ENCODE peak calls at places on chromosomes 7 and 10, in six cellular contexts. One of them, this sample, is unnamed.

GRCh38 chr10:69375307-69376151 is 41.2 kb downstream of the TACR2 start:
- DNase-seq in IMR-90: no peak
- DNase-seq in mammary epithelial cell: peak; percentile 75
- DNase-seq in bronchial epithelial cell: peak; percentile 29
- DNase-seq in cardiac muscle cell: peak; percentile 78
- DNase-seq in astrocyte of the spinal cord: no peak
- DNase-seq in this sample: no peak

GRCh38 chr7:132142006-132142405 is 434.3 kb downstream of the PLXNA4 start:
- DNase-seq in IMR-90: no peak
- DNase-seq in mammary epithelial cell: no peak
- DNase-seq in bronchial epithelial cell: no peak
- DNase-seq in cardiac muscle cell: no peak
- DNase-seq in astrocyte of the spinal cord: no peak
- DNase-seq in this sample: no peak

GRCh38 chr10:68139451-68140272 is 30.4 kb downstream of the MYPN start:
- DNase-seq in IMR-90: peak; percentile 51
- DNase-seq in mammary epithelial cell: no peak
- DNase-seq in bronchial epithelial cell: no peak
- DNase-seq in cardiac muscle cell: peak; percentile 37
- DNase-seq in astrocyte of the spinal cord: peak; percentile 55
- DNase-seq in this sample: peak; percentile 49

GRCh38 chr10:58765905-58766304 is 253.2 kb downstream of the BICC1 start:
- DNase-seq in IMR-90: no peak
- DNase-seq in mammary epithelial cell: no peak
- DNase-seq in bronchial epithelial cell: no peak
- DNase-seq in cardiac muscle cell: no peak
- DNase-seq in astrocyte of the spinal cord: no peak
- DNase-seq in this sample: no peak

GRCh38 chr10:88670497-88670896 is 6.3 kb downstream of the LIPF start:
- DNase-seq in IMR-90: no peak
- DNase-seq in mammary epithelial cell: no peak
- DNase-seq in bronchial epithelial cell: no peak
- DNase-seq in cardiac muscle cell: no peak
- DNase-seq in astrocyte of the spinal cord: no peak
- DNase-seq in this sample: no peak

GRCh38 chr7:91628742-91629141 is 251.8 kb downstream of the MTERF1 start:
- DNase-seq in IMR-90: no peak
- DNase-seq in mammary epithelial cell: no peak
- DNase-seq in bronchial epithelial cell: peak; percentile 26
- DNase-seq in cardiac muscle cell: peak; percentile 44
- DNase-seq in astrocyte of the spinal cord: no peak
- DNase-seq in this sample: no peak

GRCh38 chr10:7818295-7819125 is at the start of gene TAF3:
- DNase-seq in IMR-90: peak; percentile 82
- DNase-seq in mammary epithelial cell: peak; percentile 88
- DNase-seq in bronchial epithelial cell: peak; percentile 61
- DNase-seq in cardiac muscle cell: peak; percentile 89
- DNase-seq in astrocyte of the spinal cord: peak; percentile 86
- DNase-seq in this sample: peak; percentile 84

GRCh38 chr10:124875596-124875995 is 66.3 kb upstream of the ZRANB1 start:
- DNase-seq in IMR-90: peak; percentile 46
- DNase-seq in mammary epithelial cell: peak; percentile 50
- DNase-seq in bronchial epithelial cell: peak; percentile 20
- DNase-seq in cardiac muscle cell: peak; percentile 40
- DNase-seq in astrocyte of the spinal cord: peak; percentile 27
- DNase-seq in this sample: peak; percentile 43

GRCh38 chr10:24849051-24849450 is 103.4 kb downstream of the PRTFDC1 start:
- DNase-seq in IMR-90: no peak
- DNase-seq in mammary epithelial cell: no peak
- DNase-seq in bronchial epithelial cell: peak; percentile 58
- DNase-seq in cardiac muscle cell: peak; percentile 42
- DNase-seq in astrocyte of the spinal cord: no peak
- DNase-seq in this sample: no peak

GRCh38 chr10:95328013-95328412 is 37.2 kb upstream of the PDLIM1 start:
- DNase-seq in IMR-90: no peak
- DNase-seq in mammary epithelial cell: no peak
- DNase-seq in bronchial epithelial cell: no peak
- DNase-seq in cardiac muscle cell: no peak
- DNase-seq in astrocyte of the spinal cord: no peak
- DNase-seq in this sample: no peak

GRCh38 chr10:28790146-28790545 is 112.8 kb downstream of the BAMBI start:
- DNase-seq in IMR-90: no peak
- DNase-seq in mammary epithelial cell: no peak
- DNase-seq in bronchial epithelial cell: no peak
- DNase-seq in cardiac muscle cell: no peak
- DNase-seq in astrocyte of the spinal cord: no peak
- DNase-seq in this sample: no peak

GRCh38 chr7:94679341-94679740 is 23.4 kb upstream of the SGCE start:
- DNase-seq in IMR-90: peak; percentile 59
- DNase-seq in mammary epithelial cell: no peak
- DNase-seq in bronchial epithelial cell: no peak
- DNase-seq in cardiac muscle cell: no peak
- DNase-seq in astrocyte of the spinal cord: no peak
- DNase-seq in this sample: no peak

GRCh38 chr7:35680403-35681013 is 14.4 kb downstream of the HERPUD2 start:
- DNase-seq in IMR-90: no peak
- DNase-seq in mammary epithelial cell: no peak
- DNase-seq in bronchial epithelial cell: no peak
- DNase-seq in cardiac muscle cell: no peak
- DNase-seq in astrocyte of the spinal cord: no peak
- DNase-seq in this sample: no peak
- H3K4me3 ChIP-seq in IMR-90: no peak overlapping the region
- H3K4me3 ChIP-seq in mammary epithelial cell: no peak overlapping the region
- H3K4me3 ChIP-seq in bronchial epithelial cell: no peak overlapping the region
- H3K4me3 ChIP-seq in cardiac muscle cell: no peak overlapping the region
- H3K4me3 ChIP-seq in astrocyte of the spinal cord: no peak overlapping the region
- H3K4me3 ChIP-seq in this sample: no peak overlapping the region

GRCh38 chr10:3047622-3047995 is 19.7 kb upstream of the PFKP start:
- DNase-seq in IMR-90: no peak
- DNase-seq in mammary epithelial cell: no peak
- DNase-seq in bronchial epithelial cell: no peak
- DNase-seq in cardiac muscle cell: no peak
- DNase-seq in astrocyte of the spinal cord: no peak
- DNase-seq in this sample: no peak

GRCh38 chr10:3043512-3044368 is 23.6 kb upstream of the PFKP start:
- DNase-seq in IMR-90: peak; percentile 80
- DNase-seq in mammary epithelial cell: peak; percentile 56
- DNase-seq in bronchial epithelial cell: peak; percentile 63
- DNase-seq in cardiac muscle cell: peak; percentile 78
- DNase-seq in astrocyte of the spinal cord: peak; percentile 82
- DNase-seq in this sample: peak; percentile 87

GRCh38 chr10:3046941-3047621 is 20.3 kb upstream of the PFKP start:
- DNase-seq in IMR-90: peak; percentile 66
- DNase-seq in mammary epithelial cell: no peak
- DNase-seq in bronchial epithelial cell: no peak
- DNase-seq in cardiac muscle cell: no peak
- DNase-seq in astrocyte of the spinal cord: peak; percentile 31
- DNase-seq in this sample: no peak

GRCh38 chr10:3046210-3046779 is 21.1 kb upstream of the PFKP start:
- DNase-seq in IMR-90: no peak
- DNase-seq in mammary epithelial cell: no peak
- DNase-seq in bronchial epithelial cell: no peak
- DNase-seq in cardiac muscle cell: no peak
- DNase-seq in astrocyte of the spinal cord: no peak
- DNase-seq in this sample: no peak

GRCh38 chr10:3045471-3046209 is 21.7 kb upstream of the PFKP start:
- DNase-seq in IMR-90: peak; percentile 85
- DNase-seq in mammary epithelial cell: peak; percentile 62
- DNase-seq in bronchial epithelial cell: peak; percentile 45
- DNase-seq in cardiac muscle cell: peak; percentile 78
- DNase-seq in astrocyte of the spinal cord: peak; percentile 84
- DNase-seq in this sample: peak; percentile 87
- TF ChIP-seq CTCF in IMR-90: peak; percentile 42
- TF ChIP-seq CTCF in mammary epithelial cell: no peak
- TF ChIP-seq CTCF in bronchial epithelial cell: no peak
- TF ChIP-seq CTCF in cardiac muscle cell: peak; percentile 45
- TF ChIP-seq CTCF in astrocyte of the spinal cord: peak; percentile 48
- TF ChIP-seq CTCF in this sample: peak; percentile 46

GRCh38 chr10:122140941-122141623 is 130.0 kb upstream of the BTBD16 start:
- DNase-seq in IMR-90: peak; percentile 94
- DNase-seq in mammary epithelial cell: peak; percentile 84
- DNase-seq in bronchial epithelial cell: peak; percentile 89
- DNase-seq in cardiac muscle cell: peak; percentile 86
- DNase-seq in astrocyte of the spinal cord: peak; percentile 95
- DNase-seq in this sample: peak; percentile 96
- H3K4me3 ChIP-seq in IMR-90: no peak overlapping the region
- H3K4me3 ChIP-seq in mammary epithelial cell: no peak overlapping the region
- H3K4me3 ChIP-seq in bronchial epithelial cell: no peak overlapping the region
- H3K4me3 ChIP-seq in cardiac muscle cell: no peak overlapping the region
- H3K4me3 ChIP-seq in astrocyte of the spinal cord: no peak overlapping the region
- H3K4me3 ChIP-seq in this sample: no peak overlapping the region

GRCh38 chr7:42691030-42691639 is 220.7 kb downstream of the C7orf25 start:
- DNase-seq in IMR-90: peak; percentile 39
- DNase-seq in mammary epithelial cell: peak; percentile 57
- DNase-seq in bronchial epithelial cell: peak; percentile 70
- DNase-seq in cardiac muscle cell: peak; percentile 86
- DNase-seq in astrocyte of the spinal cord: peak; percentile 72
- DNase-seq in this sample: peak; percentile 72
- TF ChIP-seq CTCF in IMR-90: peak; percentile 48
- TF ChIP-seq CTCF in mammary epithelial cell: peak; percentile 84
- TF ChIP-seq CTCF in bronchial epithelial cell: peak; percentile 73
- TF ChIP-seq CTCF in cardiac muscle cell: peak; percentile 82
- TF ChIP-seq CTCF in astrocyte of the spinal cord: peak; percentile 77
- TF ChIP-seq CTCF in this sample: peak; percentile 77

GRCh38 chr7:139183878-139184338 is 47.1 kb upstream of the UBN2 start:
- DNase-seq in IMR-90: no peak
- DNase-seq in mammary epithelial cell: no peak
- DNase-seq in bronchial epithelial cell: no peak
- DNase-seq in cardiac muscle cell: no peak
- DNase-seq in astrocyte of the spinal cord: no peak
- DNase-seq in this sample: no peak
- H3K4me3 ChIP-seq in IMR-90: no peak overlapping the region
- H3K4me3 ChIP-seq in mammary epithelial cell: no peak overlapping the region
- H3K4me3 ChIP-seq in bronchial epithelial cell: no peak overlapping the region
- H3K4me3 ChIP-seq in cardiac muscle cell: no peak overlapping the region
- H3K4me3 ChIP-seq in astrocyte of the spinal cord: no peak overlapping the region
- H3K4me3 ChIP-seq in this sample: no peak overlapping the region

GRCh38 chr7:228610-229009 is 36.2 kb downstream of the FAM20C start:
- DNase-seq in IMR-90: no peak
- DNase-seq in mammary epithelial cell: no peak
- DNase-seq in bronchial epithelial cell: no peak
- DNase-seq in cardiac muscle cell: no peak
- DNase-seq in astrocyte of the spinal cord: no peak
- DNase-seq in this sample: no peak

GRCh38 chr7:227940-228339 is 35.6 kb downstream of the FAM20C start:
- DNase-seq in IMR-90: no peak
- DNase-seq in mammary epithelial cell: no peak
- DNase-seq in bronchial epithelial cell: no peak
- DNase-seq in cardiac muscle cell: no peak
- DNase-seq in astrocyte of the spinal cord: no peak
- DNase-seq in this sample: no peak

GRCh38 chr7:231030-231857 is 38.9 kb downstream of the FAM20C start:
- DNase-seq in IMR-90: no peak
- DNase-seq in mammary epithelial cell: no peak
- DNase-seq in bronchial epithelial cell: no peak
- DNase-seq in cardiac muscle cell: no peak
- DNase-seq in astrocyte of the spinal cord: no peak
- DNase-seq in this sample: no peak

GRCh38 chr7:230274-230673 is 37.9 kb downstream of the FAM20C start:
- DNase-seq in IMR-90: no peak
- DNase-seq in mammary epithelial cell: no peak
- DNase-seq in bronchial epithelial cell: no peak
- DNase-seq in cardiac muscle cell: no peak
- DNase-seq in astrocyte of the spinal cord: no peak
- DNase-seq in this sample: no peak

GRCh38 chr7:229184-229964 is 37.0 kb downstream of the FAM20C start:
- DNase-seq in IMR-90: peak; percentile 97
- DNase-seq in mammary epithelial cell: no peak
- DNase-seq in bronchial epithelial cell: no peak
- DNase-seq in cardiac muscle cell: peak; percentile 97
- DNase-seq in astrocyte of the spinal cord: peak; percentile 97
- DNase-seq in this sample: peak; percentile 87
- TF ChIP-seq CTCF in IMR-90: peak; percentile 18
- TF ChIP-seq CTCF in mammary epithelial cell: no peak
- TF ChIP-seq CTCF in bronchial epithelial cell: no peak
- TF ChIP-seq CTCF in cardiac muscle cell: no peak
- TF ChIP-seq CTCF in astrocyte of the spinal cord: no peak
- TF ChIP-seq CTCF in this sample: no peak

DNA sequence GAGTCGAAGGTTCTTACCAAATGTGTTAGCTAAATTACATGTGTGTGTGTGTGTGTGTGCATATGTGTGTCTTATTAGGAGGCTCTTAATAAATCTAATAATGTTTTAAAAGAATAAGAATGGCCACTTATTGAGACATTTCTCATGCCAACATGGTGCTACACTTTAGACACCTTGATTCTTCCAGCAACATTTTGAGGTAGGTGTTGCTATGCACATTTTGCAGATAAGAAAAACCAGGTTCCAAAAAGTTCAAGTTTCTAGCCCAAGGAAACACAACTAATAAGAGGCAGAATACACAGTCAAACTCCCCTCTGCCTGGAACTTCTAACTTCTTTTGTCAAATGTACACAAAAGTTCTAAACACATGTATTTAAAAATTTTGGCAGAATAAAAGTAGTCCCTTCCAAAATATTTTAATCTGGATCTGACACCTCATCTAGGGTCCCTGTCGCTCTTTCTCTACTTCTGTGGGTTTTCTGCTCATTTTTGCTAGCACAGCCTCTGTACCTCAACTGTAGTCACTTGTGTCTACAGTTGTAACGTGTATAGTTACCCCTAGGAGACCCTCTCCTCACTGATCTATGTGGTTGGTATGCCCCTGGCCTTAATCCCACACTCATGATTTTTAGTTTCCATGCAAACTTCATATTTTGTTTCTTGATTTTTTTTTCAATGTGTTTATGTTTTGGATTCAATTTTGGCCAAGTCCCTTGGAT is 4.3 kb downstream of the ANKRD1 start:
- DNase-seq in IMR-90: no peak
- DNase-seq in mammary epithelial cell: no peak
- DNase-seq in bronchial epithelial cell: no peak
- DNase-seq in cardiac muscle cell: no peak
- DNase-seq in astrocyte of the spinal cord: no peak
- DNase-seq in this sample: no peak
- H3K4me3 ChIP-seq in IMR-90: no peak overlapping the region
- H3K4me3 ChIP-seq in mammary epithelial cell: no peak overlapping the region
- H3K4me3 ChIP-seq in bronchial epithelial cell: no peak overlapping the region
- H3K4me3 ChIP-seq in cardiac muscle cell: no peak overlapping the region
- H3K4me3 ChIP-seq in astrocyte of the spinal cord: no peak overlapping the region
- H3K4me3 ChIP-seq in this sample: no peak overlapping the region

DNA sequence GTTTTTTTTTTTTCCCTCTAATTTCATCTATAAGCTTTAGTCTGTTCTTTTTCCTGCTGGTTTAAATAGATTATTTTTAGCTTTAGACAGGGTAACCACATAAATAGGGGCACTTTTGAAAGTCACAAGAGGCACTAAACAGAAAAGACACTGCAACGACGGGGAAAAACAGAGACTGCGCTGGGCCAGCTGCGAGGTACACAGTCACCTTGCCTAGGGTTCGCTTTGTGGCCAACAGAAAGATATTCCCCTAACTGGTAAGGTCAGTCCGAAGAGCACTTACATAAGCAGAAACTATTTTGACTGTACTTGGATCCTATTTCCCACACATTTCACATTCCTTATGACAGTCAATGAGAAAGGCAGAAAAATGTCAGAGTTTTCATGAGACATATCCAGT is 175.6 kb upstream of the PHF14 start:
- DNase-seq in IMR-90: no peak
- DNase-seq in mammary epithelial cell: no peak
- DNase-seq in bronchial epithelial cell: no peak
- DNase-seq in cardiac muscle cell: no peak
- DNase-seq in astrocyte of the spinal cord: no peak
- DNase-seq in this sample: no peak
- TF ChIP-seq CTCF in IMR-90: no peak
- TF ChIP-seq CTCF in mammary epithelial cell: no peak
- TF ChIP-seq CTCF in bronchial epithelial cell: no peak
- TF ChIP-seq CTCF in cardiac muscle cell: no peak
- TF ChIP-seq CTCF in astrocyte of the spinal cord: no peak
- TF ChIP-seq CTCF in this sample: no peak